ENCODE peak calls at places on chromosomes 1 and 21, in seven cellular contexts. One of them, this sample, is unnamed.

GRCh38 chr1:115412286-115412685 is 74.2 kb upstream of the NGF start:
- DNase-seq in H54: no peak
- DNase-seq in islet precursor cell: no peak
- DNase-seq in C1 segment of cervical spinal cord: no peak
- DNase-seq in PC-3: no peak
- DNase-seq in IMR-90: peak; percentile 43
- DNase-seq in heart left ventricle: no peak
- DNase-seq in this sample: peak; percentile 42

GRCh38 chr1:231178970-231179369 is 17.1 kb downstream of the TRIM67 start:
- DNase-seq in H54: no peak
- DNase-seq in islet precursor cell: no peak
- DNase-seq in C1 segment of cervical spinal cord: no peak
- DNase-seq in PC-3: no peak
- DNase-seq in IMR-90: no peak
- DNase-seq in heart left ventricle: no peak
- DNase-seq in this sample: no peak

GRCh38 chr1:203306089-203306969 is 1.0 kb downstream of the BTG2 start:
- DNase-seq in H54: no peak
- DNase-seq in islet precursor cell: peak; percentile 64
- DNase-seq in C1 segment of cervical spinal cord: peak; percentile 60
- DNase-seq in PC-3: peak; percentile 65
- DNase-seq in IMR-90: peak; percentile 75
- DNase-seq in heart left ventricle: peak; percentile 96
- DNase-seq in this sample: peak; percentile 70

GRCh38 chr1:12502300-12503109 is 115.5 kb downstream of the DHRS3 start:
- DNase-seq in H54: no peak
- DNase-seq in islet precursor cell: no peak
- DNase-seq in C1 segment of cervical spinal cord: no peak
- DNase-seq in PC-3: peak; percentile 27
- DNase-seq in IMR-90: no peak
- DNase-seq in heart left ventricle: no peak
- DNase-seq in this sample: no peak

GRCh38 chr1:198713081-198713480 is 74.2 kb downstream of the PTPRC start:
- DNase-seq in H54: no peak
- DNase-seq in islet precursor cell: no peak
- DNase-seq in C1 segment of cervical spinal cord: no peak
- DNase-seq in PC-3: peak; percentile 61
- DNase-seq in IMR-90: peak; percentile 69
- DNase-seq in heart left ventricle: no peak
- DNase-seq in this sample: peak; percentile 53

GRCh38 chr1:94543893-94544635 is 2.5 kb upstream of the F3 start:
- DNase-seq in H54: no peak
- DNase-seq in islet precursor cell: no peak
- DNase-seq in C1 segment of cervical spinal cord: no peak
- DNase-seq in PC-3: peak; percentile 6
- DNase-seq in IMR-90: peak; percentile 74
- DNase-seq in heart left ventricle: no peak
- DNase-seq in this sample: peak; percentile 90

GRCh38 chr1:59757185-59757747 is 57.5 kb upstream of the HOOK1 start:
- DNase-seq in H54: no peak
- DNase-seq in islet precursor cell: peak; percentile 67
- DNase-seq in C1 segment of cervical spinal cord: no peak
- DNase-seq in PC-3: no peak
- DNase-seq in IMR-90: no peak
- DNase-seq in heart left ventricle: no peak
- DNase-seq in this sample: no peak

GRCh38 chr21:44260791-44261190 is 906 bp downstream of the DNMT3L start:
- DNase-seq in H54: no peak
- DNase-seq in islet precursor cell: no peak
- DNase-seq in C1 segment of cervical spinal cord: no peak
- DNase-seq in PC-3: no peak
- DNase-seq in IMR-90: no peak
- DNase-seq in heart left ventricle: no peak
- DNase-seq in this sample: no peak

GRCh38 chr1:117366982-117367768 is at the start of gene MAN1A2:
- DNase-seq in H54: peak; percentile 78
- DNase-seq in islet precursor cell: peak; percentile 90
- DNase-seq in C1 segment of cervical spinal cord: peak; percentile 78
- DNase-seq in PC-3: peak; percentile 81
- DNase-seq in IMR-90: peak; percentile 69
- DNase-seq in heart left ventricle: peak; percentile 93
- DNase-seq in this sample: peak; percentile 69

This sample was measured in iris pigment epithelial cell.